ENCODE peak calls at places on chromosome 15, in eight cellular contexts. N is mesothelial cell of epicardium, Y is GM12865, T is tibial nerve, S is lower leg skin, K is WTC11, C is psoas muscle, O is endothelial cell. B is an unnamed sample.

GRCh38 chr15:39058371-39059131 is 493.9 kb upstream of the RASGRP1 start:
- DNase-seq in S (no peak), C (no peak), O (no peak), K (no peak), T (no peak), N (no peak), Y (no peak), B (no peak)

GRCh38 chr15:82231842-82232241 is 30.7 kb downstream of the EFL1 start:
- DNase-seq in N (no peak), T (no peak), O (no peak), Y (no peak), K (no peak), S (no peak), C (no peak), B (no peak)

GRCh38 chr15:81049835-81050234 is 49.1 kb downstream of the TLNRD1 start:
- DNase-seq in Y (no peak), O (no peak), K (no peak), T (no peak), S (no peak), N (no peak), C (no peak), B (peak)

GRCh38 chr15:54347082-54347827 is 369.0 kb downstream of the UNC13C start:
- DNase-seq in N (no peak), C (no peak), O (no peak), K (no peak), T (no peak), Y (peak), S (no peak), B (no peak)

GRCh38 chr15:63392355-63393009 is 10.8 kb upstream of the CA12 start:
- DNase-seq in T (peak), O (no peak), S (no peak), K (no peak), Y (no peak), C (no peak), N (no peak), B (no peak)

GRCh38 chr15:36161781-36162212 is 417.6 kb upstream of the CDIN1 start:
- DNase-seq in Y (no peak), K (no peak), C (peak), N (no peak), T (peak), O (no peak), S (peak), B (no peak)

GRCh38 chr15:64770626-64771025 is 4.8 kb downstream of the RBPMS2 start:
- DNase-seq in O (no peak), N (no peak), C (no peak), Y (no peak), T (no peak), K (no peak), S (no peak), B (no peak)

GRCh38 chr15:82730022-82730530 is 20.4 kb upstream of the AP3B2 start:
- DNase-seq in Y (no peak), K (no peak), N (no peak), T (no peak), C (no peak), O (no peak), S (no peak), B (no peak)

GRCh38 chr15:95208988-95209387 is 977.6 kb downstream of the MCTP2 start:
- DNase-seq in K (no peak), Y (no peak), T (no peak), O (no peak), N (no peak), S (no peak), C (no peak), B (no peak)

GRCh38 chr15:79994651-79995050 is 23.7 kb upstream of the BCL2A1 start:
- DNase-seq in S (no peak), O (no peak), C (no peak), N (no peak), T (no peak), K (no peak), Y (no peak), B (no peak)

GRCh38 chr15:89533861-89534544 is 37.6 kb upstream of the RHCG start:
- DNase-seq in C (no peak), N (no peak), S (no peak), Y (no peak), O (no peak), K (no peak), T (no peak), B (no peak)

GRCh38 chr15:64667736-64668161 is 107.6 kb downstream of the RBPMS2 start:
- DNase-seq in T (no peak), K (no peak), Y (no peak), S (no peak), N (no peak), C (no peak), O (no peak), B (no peak)

GRCh38 chr15:51603002-51603401 is 19.6 kb downstream of the DMXL2 start:
- DNase-seq in C (no peak), Y (no peak), T (no peak), K (no peak), N (no peak), S (no peak), O (no peak), B (no peak)

GRCh38 chr15:100694381-100695012 is 92.1 kb downstream of the ASB7 start:
- DNase-seq in C (no peak), N (no peak), K (no peak), O (no peak), Y (no peak), T (peak), S (no peak), B (no peak)

GRCh38 chr15:95247068-95247984 is 1016.0 kb downstream of the MCTP2 start:
- DNase-seq in N (no peak), S (no peak), O (no peak), Y (no peak), C (no peak), K (no peak), T (no peak), B (no peak)

GRCh38 chr15:84980196-84981053 is 1.2 kb upstream of the PDE8A start:
- DNase-seq in C (peak), Y (peak), T (peak), N (peak), O (peak), S (peak), K (peak), B (peak)

GRCh38 chr15:84981711-84982300 is at the start of gene PDE8A:
- DNase-seq in K (peak), N (no peak), C (peak), S (peak), O (peak), T (peak), Y (peak), B (peak)

GRCh38 chr15:84982301-84982920 is 755 bp downstream of the PDE8A start:
- DNase-seq in O (peak), T (peak), N (no peak), K (no peak), C (peak), S (peak), Y (peak), B (no peak)

GRCh38 chr15:84979651-84980050 is 2.0 kb upstream of the PDE8A start:
- DNase-seq in S (no peak), Y (no peak), T (no peak), K (peak), C (peak), O (peak), N (no peak), B (no peak)

DNA sequence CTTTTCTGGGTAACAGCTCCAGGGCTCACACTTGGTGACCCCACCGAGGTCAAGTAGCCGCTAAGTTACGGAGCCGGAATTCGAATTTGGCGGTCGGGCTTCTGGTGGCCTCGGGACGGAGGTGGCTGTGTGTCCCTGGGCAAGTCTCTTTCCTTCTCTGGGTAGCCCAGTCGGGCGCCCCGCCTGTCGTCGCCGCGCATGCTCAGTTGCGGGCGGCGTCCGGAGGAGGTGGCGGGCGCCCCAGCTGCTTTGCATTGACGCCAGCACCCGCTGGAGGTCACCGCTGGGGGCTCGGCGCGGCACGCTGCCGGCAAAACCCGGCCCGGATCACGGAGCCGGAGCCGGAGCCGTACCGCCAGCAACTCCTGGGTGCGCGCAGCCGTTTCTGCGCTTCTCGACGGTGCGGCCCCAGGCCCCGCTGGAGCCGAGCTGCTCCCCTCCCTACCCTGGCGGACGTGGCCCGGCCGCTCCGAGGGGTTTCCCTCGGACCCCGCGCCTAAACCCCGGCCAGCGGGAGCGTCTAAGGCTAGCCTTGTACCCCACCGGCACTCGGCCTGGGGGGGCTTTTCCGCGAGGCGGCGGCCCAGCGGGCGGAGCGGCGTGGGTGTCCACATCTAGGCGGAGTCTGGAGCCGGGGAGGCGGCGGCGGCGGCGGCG is 474 bp upstream of the PDE8A start:
- DNase-seq in O (peak), T (peak), N (peak), K (peak), C (peak), S (peak), Y (peak), B (peak)
- TF ChIP-seq CTCF in O (no peak), T (no peak), N (peak), K (no peak), C (peak), S (no peak), Y (no peak), B (peak)

DNA sequence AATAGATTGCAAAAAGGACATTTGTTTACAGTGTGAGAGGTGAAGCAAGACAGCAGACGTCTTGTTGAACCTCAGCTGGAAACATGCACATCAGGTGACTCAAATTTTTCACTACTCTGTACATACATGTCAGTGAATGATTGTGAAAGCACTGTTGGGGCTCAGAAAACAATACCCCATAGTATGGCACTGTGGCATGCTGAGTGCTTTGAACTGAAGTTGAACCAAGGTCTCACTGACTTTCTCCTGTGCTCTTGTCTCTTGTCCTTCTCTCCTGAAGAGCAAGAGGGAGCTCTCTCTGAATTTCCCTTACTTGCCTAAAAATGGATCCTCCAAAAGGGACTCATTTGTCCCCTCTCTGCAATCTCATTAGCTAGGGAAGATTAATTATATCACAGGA is 24.5 kb upstream of the NEDD4 start:
- DNase-seq in Y (no peak), C (no peak), S (no peak), N (no peak), O (no peak), K (no peak), T (no peak), B (no peak)
- TF ChIP-seq CTCF in Y (no peak), C (no peak), S (no peak), N (no peak), O (no peak), K (no peak), T (no peak), B (no peak)

GRCh38 chr15:76057332-76058000 is 2.3 kb upstream of the TMEM266 start:
- DNase-seq in T (peak), O (peak), C (no peak), Y (peak), S (peak), N (no peak), K (peak), B (peak)

GRCh38 chr15:76058714-76059319 is 968 bp upstream of the TMEM266 start:
- DNase-seq in C (no peak), S (no peak), Y (peak), K (peak), N (no peak), T (no peak), O (peak), B (peak)

GRCh38 chr15:76061700-76062099 is 1.9 kb downstream of the TMEM266 start:
- DNase-seq in O (no peak), N (no peak), T (no peak), Y (no peak), C (no peak), K (no peak), S (no peak), B (no peak)

GRCh38 chr15:76060098-76060989 is 559 bp downstream of the TMEM266 start:
- DNase-seq in N (no peak), K (no peak), S (no peak), O (no peak), Y (peak), T (no peak), C (no peak), B (no peak)

GRCh38 chr15:76059320-76060097 is at the start of gene TMEM266:
- DNase-seq in N (peak), C (peak), Y (peak), S (no peak), T (no peak), O (peak), K (peak), B (peak)
- TF ChIP-seq CTCF in N (no peak), C (no peak), Y (peak), S (no peak), T (no peak), O (no peak), K (no peak), B (peak)

DNA sequence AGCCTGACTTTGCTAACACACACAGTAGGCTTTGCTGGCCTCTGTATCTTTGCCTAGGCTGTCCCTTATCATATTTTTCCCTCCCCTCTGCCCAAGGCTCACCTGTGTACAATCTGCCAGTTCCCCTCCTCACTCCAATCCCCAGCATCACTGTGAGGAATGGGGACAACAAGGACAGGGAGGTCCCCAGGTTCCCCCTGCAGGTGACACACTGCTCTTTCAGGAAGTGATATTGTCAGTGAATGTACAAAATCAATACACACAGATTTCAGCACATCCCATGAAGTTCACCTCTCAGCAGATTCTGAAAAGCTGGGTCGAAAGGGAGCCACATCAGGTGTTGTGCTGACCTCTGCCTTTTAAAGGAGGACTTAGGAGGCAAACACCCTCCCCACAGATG is 177.5 kb downstream of the RAB11A start:
- DNase-seq in N (no peak), C (no peak), K (no peak), Y (peak), S (no peak), O (no peak), T (no peak), B (no peak)
- TF ChIP-seq CTCF in N (no peak), C (no peak), K (no peak), Y (peak), S (no peak), O (no peak), T (no peak), B (peak)

GRCh38 chr15:29651476-29652072 is 170.7 kb downstream of the TJP1 start:
- DNase-seq in O (no peak), C (no peak), N (no peak), Y (no peak), T (no peak), S (no peak), K (peak), B (no peak)

GRCh38 chr15:29652595-29652994 is 169.7 kb downstream of the TJP1 start:
- DNase-seq in N (no peak), S (no peak), O (no peak), K (no peak), C (no peak), Y (no peak), T (no peak), B (no peak)

GRCh38 chr15:29656636-29657475 is 165.4 kb downstream of the TJP1 start:
- DNase-seq in K (peak), T (no peak), C (no peak), S (no peak), Y (no peak), N (peak), O (peak), B (peak)
- TF ChIP-seq CTCF in K (no peak), T (no peak), C (no peak), S (no peak), Y (no peak), N (no peak), O (no peak), B (peak)

DNA sequence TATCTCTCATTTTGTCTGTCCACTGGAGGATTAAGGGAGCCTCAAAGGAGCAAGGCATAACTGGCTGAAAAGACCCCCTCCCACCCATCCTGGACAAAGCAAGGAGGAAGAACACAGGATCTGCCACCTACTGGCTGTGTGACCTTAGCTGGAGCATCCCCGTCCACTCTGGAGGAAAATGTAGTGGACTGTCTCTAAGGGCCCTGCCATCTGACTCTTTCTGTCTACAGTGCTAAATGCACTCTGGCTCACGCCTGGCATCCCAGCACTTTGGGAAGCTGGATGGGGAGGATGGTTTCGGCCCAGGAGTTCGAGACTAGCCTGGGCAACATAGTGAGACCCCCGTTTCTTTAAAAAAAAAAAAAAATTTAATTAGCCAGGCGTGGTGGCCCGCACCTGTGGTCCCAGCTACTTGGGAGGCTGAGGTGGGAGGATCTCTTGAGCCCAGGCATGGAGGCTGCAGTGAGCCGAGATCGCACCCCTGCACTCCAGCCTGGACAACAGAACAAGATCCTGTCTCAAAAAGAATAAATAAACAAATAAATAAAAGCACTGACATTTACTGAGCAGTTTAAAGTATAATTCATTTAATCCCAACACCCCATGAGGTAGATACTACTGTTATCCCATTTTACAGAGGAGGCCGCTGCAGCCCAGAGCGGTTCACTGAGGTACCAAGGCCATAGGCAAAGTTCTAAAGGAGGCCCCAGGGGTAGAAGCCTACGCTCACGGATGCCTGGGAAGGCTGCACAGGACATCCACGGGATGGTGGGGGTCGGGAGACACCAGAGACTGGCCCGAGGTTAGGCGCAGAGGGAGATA is 1.1 kb downstream of the TBC1D2B start:
- DNase-seq in S (no peak), N (no peak), T (no peak), C (no peak), K (no peak), Y (no peak), O (no peak), B (no peak)
- TF ChIP-seq CTCF in S (no peak), N (no peak), T (peak), C (no peak), K (no peak), Y (no peak), O (no peak), B (no peak)

DNA sequence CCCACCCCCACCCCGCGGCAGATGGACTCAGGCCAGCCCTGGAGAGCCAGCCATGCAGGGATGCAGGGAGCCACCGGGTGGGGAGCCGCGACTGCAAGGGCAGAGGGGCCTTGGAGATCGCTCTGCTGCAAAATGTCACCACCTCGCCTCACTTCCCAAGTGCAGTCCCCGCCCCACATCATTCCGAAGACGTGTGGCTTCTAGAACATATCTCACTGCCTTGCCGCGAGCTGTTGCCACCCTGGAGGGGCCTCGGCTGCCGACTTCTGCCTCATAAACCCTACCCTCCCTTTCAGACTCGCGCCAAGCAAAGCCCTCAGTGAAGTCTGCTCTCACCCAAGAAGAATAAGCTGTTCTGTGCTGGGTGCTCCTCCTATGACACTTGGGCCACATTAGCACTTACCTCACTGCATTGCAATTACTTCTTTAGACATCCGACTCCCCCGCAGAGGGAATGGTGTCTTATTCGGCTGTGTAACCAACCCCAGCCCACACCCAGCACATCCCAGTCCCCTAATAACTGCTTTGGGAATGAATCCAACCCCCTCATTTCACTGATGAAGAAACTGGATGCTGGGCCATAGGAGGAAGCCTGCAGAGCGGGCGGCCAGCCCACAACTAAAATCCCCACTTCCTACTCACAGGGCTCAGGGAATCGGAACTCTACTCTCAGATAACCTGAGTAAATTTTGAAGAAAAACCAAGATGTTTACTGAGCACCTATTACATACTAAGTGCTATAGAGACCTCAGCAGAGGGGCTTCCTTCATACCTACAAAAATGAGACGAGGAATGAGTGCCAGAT is 8.6 kb downstream of the TLE3 start:
- DNase-seq in O (no peak), K (peak), S (no peak), N (no peak), C (peak), Y (no peak), T (peak), B (no peak)
- TF ChIP-seq CTCF in O (no peak), K (no peak), S (no peak), N (no peak), C (no peak), Y (no peak), T (no peak), B (no peak)

B was measured in neural crest cell.